ENCODE peak calls at places on chromosomes 5 and 9, in seven cellular contexts. P is fibroblast of lung, H is sigmoid colon, A is fibroblast of pulmonary artery, Q is AG10803, L is Peyer's patch, U is A549. D is an unnamed sample.

GRCh38 chr9:104009853-104010252 is 84.3 kb upstream of the SMC2 start:
- DNase-seq in P (no peak), H (no peak), A (peak; percentile 23), Q (no peak), L (no peak), U (no peak), D (peak; percentile 34)

GRCh38 chr9:77402286-77402685 is 225.0 kb downstream of the VPS13A start:
- DNase-seq in P (peak; percentile 35), H (no peak), A (no peak), Q (no peak), L (no peak), U (no peak), D (no peak)

GRCh38 chr9:38062498-38063362 is 6.3 kb downstream of the SHB start:
- DNase-seq in P (peak; percentile 88), H (no peak), A (peak; percentile 62), Q (peak; percentile 41), L (no peak), U (no peak), D (peak; percentile 62)

GRCh38 chr9:35814841-35815543 is at the start of gene HINT2:
- DNase-seq in P (peak; percentile 99), H (peak; percentile 99), A (peak; percentile 100), Q (peak; percentile 99), L (peak; percentile 97), U (peak; percentile 98), D (peak; percentile 96)

GRCh38 chr9:132006657-132007370 is 72.9 kb downstream of the MED27 start:
- DNase-seq in P (peak; percentile 58), H (no peak), A (peak; percentile 30), Q (peak; percentile 70), L (no peak), U (no peak), D (peak; percentile 39)

GRCh38 chr5:862367-863243 is 11.8 kb upstream of the ZDHHC11 start:
- DNase-seq in P (peak; percentile 8), H (no peak), A (no peak), Q (no peak), L (no peak), U (no peak), D (no peak)

GRCh38 chr5:179269781-179270543 is 75.3 kb downstream of the ADAMTS2 start:
- DNase-seq in P (no peak), H (peak; percentile 64), A (no peak), Q (peak; percentile 72), L (peak; percentile 42), U (no peak), D (no peak)

GRCh38 chr9:16768816-16769215 is 101.7 kb downstream of the BNC2 start:
- DNase-seq in P (no peak), H (no peak), A (no peak), Q (no peak), L (no peak), U (no peak), D (no peak)

GRCh38 chr5:157172408-157172807 is 6.3 kb upstream of the GARIN3 start:
- DNase-seq in P (no peak), H (no peak), A (no peak), Q (no peak), L (no peak), U (no peak), D (no peak)

GRCh38 chr9:16221350-16221749 is 649.1 kb downstream of the BNC2 start:
- DNase-seq in P (no peak), H (peak; percentile 73), A (no peak), Q (no peak), L (no peak), U (no peak), D (no peak)

GRCh38 chr9:89138463-89139390 is 39.9 kb downstream of the SHC3 start:
- DNase-seq in P (peak; percentile 87), H (no peak), A (peak; percentile 72), Q (peak; percentile 82), L (no peak), U (no peak), D (no peak)

GRCh38 chr9:132944294-132945185 is at the start of gene TSC1:
- DNase-seq in P (peak; percentile 97), H (peak; percentile 98), A (peak; percentile 97), Q (peak; percentile 98), L (peak; percentile 99), U (peak; percentile 84), D (peak; percentile 78)

GRCh38 chr5:145922059-145922458 is 14.3 kb upstream of the SH3RF2 start:
- DNase-seq in P (no peak), H (no peak), A (no peak), Q (no peak), L (no peak), U (no peak), D (no peak)

GRCh38 chr5:1522601-1523479 is 920 bp downstream of the LPCAT1 start:
- DNase-seq in P (peak; percentile 13), H (peak; percentile 63), A (no peak), Q (no peak), L (peak; percentile 57), U (no peak), D (no peak)

GRCh38 chr5:128674837-128675446 is 136.9 kb upstream of the FBN2 start:
- DNase-seq in P (peak; percentile 11), H (no peak), A (peak; percentile 72), Q (peak; percentile 5), L (no peak), U (peak; percentile 21), D (no peak)

GRCh38 chr5:169142264-169142970 is 158.5 kb downstream of the SLIT3 start:
- DNase-seq in P (peak; percentile 72), H (peak; percentile 90), A (no peak), Q (peak; percentile 40), L (no peak), U (no peak), D (peak; percentile 69)

GRCh38 chr9:8857330-8858249 is 1058.0 kb upstream of the DMAC1 start:
- DNase-seq in P (peak; percentile 52), H (peak; percentile 85), A (peak; percentile 32), Q (peak; percentile 6), L (peak; percentile 82), U (no peak), D (no peak)

GRCh38 chr5:142925795-142926194 is 155.6 kb downstream of the ARHGAP26 start:
- DNase-seq in P (peak; percentile 87), H (no peak), A (peak; percentile 75), Q (peak; percentile 82), L (no peak), U (no peak), D (peak; percentile 29)

GRCh38 chr9:87198716-87199115 is 251.4 kb upstream of the GAS1 start:
- DNase-seq in P (peak; percentile 63), H (no peak), A (no peak), Q (peak; percentile 36), L (no peak), U (no peak), D (no peak)

GRCh38 chr9:15306068-15306756 is 804 bp downstream of the TTC39B start:
- DNase-seq in P (peak; percentile 53), H (peak; percentile 79), A (peak; percentile 44), Q (peak; percentile 50), L (peak; percentile 82), U (no peak), D (no peak)

GRCh38 chr5:109275919-109276318 is 133.9 kb downstream of the PJA2 start:
- DNase-seq in P (no peak), H (no peak), A (no peak), Q (no peak), L (no peak), U (no peak), D (no peak)

GRCh38 chr5:168227973-168228615 is 63.4 kb upstream of the WWC1 start:
- DNase-seq in P (peak; percentile 61), H (no peak), A (peak; percentile 60), Q (peak; percentile 61), L (no peak), U (no peak), D (no peak)

GRCh38 chr9:38195737-38196161 is 126.7 kb upstream of the SHB start:
- DNase-seq in P (no peak), H (no peak), A (no peak), Q (no peak), L (no peak), U (no peak), D (no peak)

GRCh38 chr9:130042931-130043653 is at the start of gene FNBP1:
- DNase-seq in P (peak; percentile 75), H (peak; percentile 92), A (peak; percentile 75), Q (peak; percentile 75), L (peak; percentile 82), U (peak; percentile 83), D (no peak)
- H3K4me3 ChIP-seq in P (peak within 1 kb of the TSS; percentile 90), H (peak within 1 kb of the TSS; percentile 90), A (peak within 1 kb of the TSS; percentile 90), Q (peak within 1 kb of the TSS; percentile 85), L (peak within 1 kb of the TSS; percentile 96), U (peak within 1 kb of the TSS; percentile 99), D (peak within 1 kb of the TSS; percentile 85)

DNA sequence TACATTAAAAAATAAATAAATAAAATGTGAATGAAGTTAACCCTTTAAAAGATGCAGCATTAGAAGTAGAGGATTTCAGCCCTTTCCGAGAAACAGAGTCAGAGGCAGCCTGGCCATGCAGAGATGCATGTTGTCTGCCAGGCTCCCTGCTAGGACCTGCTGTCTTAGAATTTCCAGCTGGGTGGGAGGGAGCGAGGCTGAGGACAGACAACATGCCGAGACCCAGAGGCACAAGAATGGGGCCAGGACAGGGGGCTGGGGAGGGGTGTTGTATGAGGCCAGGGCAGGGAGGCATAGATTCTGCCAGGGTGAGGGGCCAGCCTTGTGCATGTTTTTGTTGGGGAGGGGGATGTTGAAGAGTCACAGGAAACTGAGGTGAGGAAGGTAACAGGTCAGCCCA is 68.6 kb upstream of the NEURL1B start:
- DNase-seq in P (no peak), H (no peak), A (no peak), Q (no peak), L (peak; percentile 11), U (no peak), D (no peak)
- TF ChIP-seq CTCF in P (no peak), H (no peak), A (no peak), Q (no peak), L (no peak), U (no peak), D (no peak)

GRCh38 chr5:9540791-9541190 is 5.1 kb downstream of the SEMA5A start:
- DNase-seq in P (peak; percentile 66), H (no peak), A (peak; percentile 45), Q (peak; percentile 31), L (no peak), U (no peak), D (no peak)
- H3K4me3 ChIP-seq in P (peak overlapping the region; percentile 45), H (no peak overlapping the region), A (peak overlapping the region; percentile 5), Q (no peak overlapping the region), L (no peak overlapping the region), U (no peak overlapping the region), D (no peak overlapping the region)

DNA sequence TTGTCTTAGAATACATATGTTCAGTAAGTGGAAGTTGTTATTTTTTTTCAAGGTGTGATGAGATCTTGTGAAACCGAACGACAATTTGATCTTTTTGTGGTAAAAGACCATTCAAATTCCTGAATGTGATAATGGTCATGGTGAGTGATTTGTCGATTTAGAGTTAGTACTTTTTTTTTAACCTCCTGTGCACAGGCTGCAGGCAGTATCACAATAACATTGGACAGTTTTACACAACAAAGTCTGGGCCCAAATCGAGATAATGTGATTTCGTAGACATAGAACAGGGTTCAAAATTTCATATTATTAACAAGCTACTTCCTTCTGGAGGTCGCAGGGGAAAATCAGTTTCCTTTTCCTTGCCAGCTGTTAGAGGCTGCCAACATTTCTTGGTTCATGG is 48.6 kb upstream of the C5orf46 start:
- DNase-seq in P (no peak), H (no peak), A (no peak), Q (no peak), L (no peak), U (no peak), D (no peak)
- TF ChIP-seq CTCF in P (no peak), H (no peak), A (no peak), Q (no peak), L (no peak), U (no peak), D (no peak)